ENCODE peak calls at places on chromosome 11, in seven cellular contexts. K is non-pigmented ciliary epithelial cell, Y is A549, E is tibial artery, H is AG09309, C is left colon, V is GM13976. I is an unnamed sample.

GRCh38 chr11:64537876-64538275 is 53.1 kb upstream of the SLC22A12 start:
- DNase-seq in H (no peak), C (no peak), K (no peak), V (no peak), E (peak; percentile 38), Y (no peak), I (no peak)

GRCh38 chr11:130999992-131000770 is 83.9 kb upstream of the SNX19 start:
- DNase-seq in V (no peak), K (peak; percentile 88), C (no peak), Y (peak; percentile 87), E (no peak), H (peak; percentile 80), I (no peak)

GRCh38 chr11:32435511-32435946 is at the start of gene WT1:
- DNase-seq in K (no peak), C (no peak), V (no peak), Y (peak; percentile 64), H (no peak), E (no peak), I (no peak)

GRCh38 chr11:68150029-68150428 is 28.8 kb upstream of the CHKA start:
- DNase-seq in Y (no peak), H (no peak), K (no peak), C (no peak), E (no peak), V (no peak), I (no peak)

GRCh38 chr11:67367836-67368227 is 5.6 kb downstream of the CLCF1 start:
- DNase-seq in E (no peak), K (no peak), H (no peak), V (no peak), C (no peak), Y (no peak), I (no peak)

GRCh38 chr11:9060700-9061111 is 30.7 kb downstream of the SCUBE2 start:
- DNase-seq in V (peak; percentile 72), H (no peak), C (no peak), K (no peak), Y (peak; percentile 34), E (no peak), I (peak; percentile 79)

GRCh38 chr11:133809525-133810178 is 35.7 kb downstream of the SPATA19 start:
- DNase-seq in Y (no peak), H (no peak), C (no peak), K (no peak), E (no peak), V (no peak), I (no peak)

GRCh38 chr11:124123587-124123986 is 8.3 kb downstream of the VWA5A start:
- DNase-seq in H (no peak), K (no peak), V (no peak), C (no peak), Y (no peak), E (no peak), I (no peak)

GRCh38 chr11:118342503-118343161 is at the start of gene CD3D:
- DNase-seq in E (no peak), K (no peak), C (no peak), V (no peak), Y (no peak), H (no peak), I (no peak)

GRCh38 chr11:113806403-113806802 is 26.8 kb downstream of the CLDN25 start:
- DNase-seq in H (no peak), K (peak; percentile 2), E (no peak), Y (peak; percentile 35), C (peak; percentile 23), V (peak; percentile 45), I (no peak)

GRCh38 chr11:132058211-132058772 is 687.9 kb downstream of the NTM start:
- DNase-seq in V (no peak), Y (no peak), C (no peak), E (no peak), H (no peak), K (peak; percentile 79), I (no peak)